ENCODE peak calls at places on chromosomes 11 and 22, in nine cellular contexts. One of them, this sample, is unnamed. For H3K4me1, the result is how much of the 10 kb centered on the place peaks cover.

GRCh38 chr22:36008565-36008964 is 20.1 kb downstream of the RBFOX2 start:
- ATAC-seq in DND-41: no peak
- ATAC-seq in heart right ventricle: no peak
- ATAC-seq in left lung: peak
- ATAC-seq in right lobe of liver: no peak
- ATAC-seq in naive thymus-derived CD4-positive, alpha-beta T cell: no peak
- ATAC-seq in heart left ventricle: no peak
- ATAC-seq in upper lobe of left lung: no peak
- ATAC-seq in A549: no peak
- ATAC-seq in this sample: no peak

GRCh38 chr22:39349967-39350802 is at the start of gene SYNGR1:
- ATAC-seq in DND-41: peak
- ATAC-seq in heart right ventricle: peak
- ATAC-seq in left lung: peak
- ATAC-seq in right lobe of liver: peak
- ATAC-seq in naive thymus-derived CD4-positive, alpha-beta T cell: no peak
- ATAC-seq in heart left ventricle: peak
- ATAC-seq in upper lobe of left lung: no peak
- ATAC-seq in A549: peak
- ATAC-seq in this sample: peak

GRCh38 chr11:118783724-118784495 is 7.1 kb downstream of the DDX6 start:
- ATAC-seq in DND-41: no peak
- ATAC-seq in heart right ventricle: peak
- ATAC-seq in left lung: no peak
- ATAC-seq in right lobe of liver: no peak
- ATAC-seq in naive thymus-derived CD4-positive, alpha-beta T cell: no peak
- ATAC-seq in heart left ventricle: peak
- ATAC-seq in upper lobe of left lung: no peak
- ATAC-seq in A549: no peak
- ATAC-seq in this sample: no peak

GRCh38 chr11:66958956-66959274 is 732 bp upstream of the PC start:
- ATAC-seq in DND-41: no peak
- ATAC-seq in heart right ventricle: no peak
- ATAC-seq in left lung: no peak
- ATAC-seq in right lobe of liver: no peak
- ATAC-seq in naive thymus-derived CD4-positive, alpha-beta T cell: no peak
- ATAC-seq in heart left ventricle: no peak
- ATAC-seq in upper lobe of left lung: no peak
- ATAC-seq in A549: no peak
- ATAC-seq in this sample: no peak

GRCh38 chr11:33539659-33540249 is 160.9 kb downstream of the C11orf91 start:
- ATAC-seq in DND-41: no peak
- ATAC-seq in heart right ventricle: peak
- ATAC-seq in left lung: no peak
- ATAC-seq in right lobe of liver: no peak
- ATAC-seq in naive thymus-derived CD4-positive, alpha-beta T cell: no peak
- ATAC-seq in heart left ventricle: peak
- ATAC-seq in upper lobe of left lung: no peak
- ATAC-seq in A549: no peak
- ATAC-seq in this sample: no peak

GRCh38 chr11:123822591-123822990 is 16.4 kb upstream of the OR6M1 start:
- ATAC-seq in DND-41: peak
- ATAC-seq in heart right ventricle: no peak
- ATAC-seq in left lung: peak
- ATAC-seq in right lobe of liver: peak
- ATAC-seq in naive thymus-derived CD4-positive, alpha-beta T cell: no peak
- ATAC-seq in heart left ventricle: no peak
- ATAC-seq in upper lobe of left lung: no peak
- ATAC-seq in A549: no peak
- ATAC-seq in this sample: no peak

GRCh38 chr11:134266440-134266839 is 9.7 kb upstream of the GLB1L3 start:
- ATAC-seq in DND-41: no peak
- ATAC-seq in heart right ventricle: no peak
- ATAC-seq in left lung: peak
- ATAC-seq in right lobe of liver: no peak
- ATAC-seq in naive thymus-derived CD4-positive, alpha-beta T cell: no peak
- ATAC-seq in heart left ventricle: no peak
- ATAC-seq in upper lobe of left lung: peak
- ATAC-seq in A549: no peak
- ATAC-seq in this sample: no peak

GRCh38 chr11:107859459-107860239 is 1.1 kb upstream of the SLC35F2 start:
- ATAC-seq in DND-41: no peak
- ATAC-seq in heart right ventricle: peak
- ATAC-seq in left lung: peak
- ATAC-seq in right lobe of liver: peak
- ATAC-seq in naive thymus-derived CD4-positive, alpha-beta T cell: no peak
- ATAC-seq in heart left ventricle: peak
- ATAC-seq in upper lobe of left lung: no peak
- ATAC-seq in A549: peak
- ATAC-seq in this sample: no peak

GRCh38 chr11:129282634-129283033 is 90.5 kb upstream of the ARHGAP32 start:
- ATAC-seq in DND-41: no peak
- ATAC-seq in heart right ventricle: no peak
- ATAC-seq in left lung: no peak
- ATAC-seq in right lobe of liver: no peak
- ATAC-seq in naive thymus-derived CD4-positive, alpha-beta T cell: no peak
- ATAC-seq in heart left ventricle: no peak
- ATAC-seq in upper lobe of left lung: no peak
- ATAC-seq in A549: no peak
- ATAC-seq in this sample: no peak

GRCh38 chr22:42945736-42946135 is 69.2 kb downstream of the PACSIN2 start:
- ATAC-seq in DND-41: no peak
- ATAC-seq in heart right ventricle: no peak
- ATAC-seq in left lung: peak
- ATAC-seq in right lobe of liver: no peak
- ATAC-seq in naive thymus-derived CD4-positive, alpha-beta T cell: no peak
- ATAC-seq in heart left ventricle: no peak
- ATAC-seq in upper lobe of left lung: peak
- ATAC-seq in A549: no peak
- ATAC-seq in this sample: no peak

GRCh38 chr22:21714059-21714770 is 21.4 kb downstream of the YPEL1 start:
- ATAC-seq in DND-41: no peak
- ATAC-seq in heart right ventricle: peak
- ATAC-seq in left lung: no peak
- ATAC-seq in right lobe of liver: no peak
- ATAC-seq in naive thymus-derived CD4-positive, alpha-beta T cell: no peak
- ATAC-seq in heart left ventricle: no peak
- ATAC-seq in upper lobe of left lung: peak
- ATAC-seq in A549: no peak
- ATAC-seq in this sample: no peak

GRCh38 chr11:126048198-126048597 is 14.5 kb downstream of the CDON start:
- ATAC-seq in DND-41: no peak
- ATAC-seq in heart right ventricle: peak
- ATAC-seq in left lung: no peak
- ATAC-seq in right lobe of liver: no peak
- ATAC-seq in naive thymus-derived CD4-positive, alpha-beta T cell: no peak
- ATAC-seq in heart left ventricle: peak
- ATAC-seq in upper lobe of left lung: no peak
- ATAC-seq in A549: no peak
- ATAC-seq in this sample: no peak

GRCh38 chr11:2173761-2174160 is 2.1 kb upstream of the TH start:
- ATAC-seq in DND-41: no peak
- ATAC-seq in heart right ventricle: no peak
- ATAC-seq in left lung: no peak
- ATAC-seq in right lobe of liver: no peak
- ATAC-seq in naive thymus-derived CD4-positive, alpha-beta T cell: no peak
- ATAC-seq in heart left ventricle: no peak
- ATAC-seq in upper lobe of left lung: no peak
- ATAC-seq in A549: no peak
- ATAC-seq in this sample: no peak

GRCh38 chr11:2172676-2173075 is 1.1 kb upstream of the TH start:
- ATAC-seq in DND-41: no peak
- ATAC-seq in heart right ventricle: no peak
- ATAC-seq in left lung: no peak
- ATAC-seq in right lobe of liver: no peak
- ATAC-seq in naive thymus-derived CD4-positive, alpha-beta T cell: no peak
- ATAC-seq in heart left ventricle: no peak
- ATAC-seq in upper lobe of left lung: no peak
- ATAC-seq in A549: no peak
- ATAC-seq in this sample: no peak

GRCh38 chr11:2171531-2171930 is at the start of gene TH:
- ATAC-seq in DND-41: no peak
- ATAC-seq in heart right ventricle: no peak
- ATAC-seq in left lung: no peak
- ATAC-seq in right lobe of liver: no peak
- ATAC-seq in naive thymus-derived CD4-positive, alpha-beta T cell: peak
- ATAC-seq in heart left ventricle: no peak
- ATAC-seq in upper lobe of left lung: no peak
- ATAC-seq in A549: no peak
- ATAC-seq in this sample: no peak

GRCh38 chr11:2174361-2174760 is 2.7 kb upstream of the TH start:
- ATAC-seq in DND-41: no peak
- ATAC-seq in heart right ventricle: no peak
- ATAC-seq in left lung: no peak
- ATAC-seq in right lobe of liver: no peak
- ATAC-seq in naive thymus-derived CD4-positive, alpha-beta T cell: no peak
- ATAC-seq in heart left ventricle: no peak
- ATAC-seq in upper lobe of left lung: no peak
- ATAC-seq in A549: no peak
- ATAC-seq in this sample: no peak

DNA sequence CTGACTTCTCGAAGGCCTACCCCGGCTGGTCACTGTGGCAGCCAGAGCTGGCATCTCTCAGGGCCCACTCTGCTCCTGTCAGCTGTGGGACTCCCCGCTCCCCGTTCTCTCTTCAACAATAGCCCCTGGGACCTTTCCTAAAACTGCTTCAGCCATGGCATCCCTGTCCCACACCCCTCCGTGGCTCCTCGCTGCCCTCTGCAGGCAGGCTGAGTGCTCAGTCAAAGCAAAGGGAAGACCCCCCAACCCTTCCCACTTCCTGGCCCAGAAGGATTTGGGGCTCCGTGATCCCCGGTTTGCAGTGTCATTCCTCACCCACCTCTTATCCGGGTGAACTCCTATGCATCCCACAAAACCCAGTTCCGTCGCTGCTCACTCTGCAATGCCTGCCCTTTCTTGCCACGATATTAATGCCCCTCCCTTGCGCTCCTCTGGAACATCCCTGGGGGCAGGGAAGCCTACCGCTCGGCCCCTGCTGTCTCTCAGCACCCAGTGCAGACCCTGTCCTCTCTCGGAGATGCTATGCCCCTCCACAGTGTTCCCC is 1.6 kb upstream of the TH start:
- ATAC-seq in DND-41: peak
- ATAC-seq in heart right ventricle: no peak
- ATAC-seq in left lung: no peak
- ATAC-seq in right lobe of liver: no peak
- ATAC-seq in naive thymus-derived CD4-positive, alpha-beta T cell: no peak
- ATAC-seq in heart left ventricle: no peak
- ATAC-seq in upper lobe of left lung: no peak
- ATAC-seq in A549: peak
- ATAC-seq in this sample: no peak
- H3K4me1 ChIP-seq in DND-41: under half
- H3K4me1 ChIP-seq in heart right ventricle: under half
- H3K4me1 ChIP-seq in left lung: under half
- H3K4me1 ChIP-seq in right lobe of liver: under half
- H3K4me1 ChIP-seq in naive thymus-derived CD4-positive, alpha-beta T cell: under half
- H3K4me1 ChIP-seq in heart left ventricle: under half
- H3K4me1 ChIP-seq in upper lobe of left lung: under half
- H3K4me1 ChIP-seq in A549: under half
- H3K4me1 ChIP-seq in this sample: under half

GRCh38 chr11:111230122-111230465 is 15.4 kb upstream of the POU2AF2 start:
- ATAC-seq in DND-41: peak
- ATAC-seq in heart right ventricle: peak
- ATAC-seq in left lung: peak
- ATAC-seq in right lobe of liver: peak
- ATAC-seq in naive thymus-derived CD4-positive, alpha-beta T cell: peak
- ATAC-seq in heart left ventricle: peak
- ATAC-seq in upper lobe of left lung: peak
- ATAC-seq in A549: peak
- ATAC-seq in this sample: peak
- H3K4me3 ChIP-seq in DND-41: no peak
- H3K4me3 ChIP-seq in heart right ventricle: peak
- H3K4me3 ChIP-seq in left lung: no peak
- H3K4me3 ChIP-seq in right lobe of liver: no peak
- H3K4me3 ChIP-seq in naive thymus-derived CD4-positive, alpha-beta T cell: peak
- H3K4me3 ChIP-seq in heart left ventricle: peak
- H3K4me3 ChIP-seq in upper lobe of left lung: no peak
- H3K4me3 ChIP-seq in A549: no peak
- H3K4me3 ChIP-seq in this sample: no peak

GRCh38 chr11:70338594-70338993 is 59.7 kb upstream of the CTTN start:
- ATAC-seq in DND-41: no peak
- ATAC-seq in heart right ventricle: no peak
- ATAC-seq in left lung: no peak
- ATAC-seq in right lobe of liver: no peak
- ATAC-seq in naive thymus-derived CD4-positive, alpha-beta T cell: no peak
- ATAC-seq in heart left ventricle: peak
- ATAC-seq in upper lobe of left lung: no peak
- ATAC-seq in A549: no peak
- ATAC-seq in this sample: no peak

GRCh38 chr11:70341881-70342429 is 56.4 kb upstream of the CTTN start:
- ATAC-seq in DND-41: no peak
- ATAC-seq in heart right ventricle: no peak
- ATAC-seq in left lung: no peak
- ATAC-seq in right lobe of liver: no peak
- ATAC-seq in naive thymus-derived CD4-positive, alpha-beta T cell: no peak
- ATAC-seq in heart left ventricle: no peak
- ATAC-seq in upper lobe of left lung: no peak
- ATAC-seq in A549: peak
- ATAC-seq in this sample: no peak

GRCh38 chr11:70343631-70344030 is 54.7 kb upstream of the CTTN start:
- ATAC-seq in DND-41: no peak
- ATAC-seq in heart right ventricle: peak
- ATAC-seq in left lung: no peak
- ATAC-seq in right lobe of liver: no peak
- ATAC-seq in naive thymus-derived CD4-positive, alpha-beta T cell: no peak
- ATAC-seq in heart left ventricle: no peak
- ATAC-seq in upper lobe of left lung: no peak
- ATAC-seq in A549: no peak
- ATAC-seq in this sample: no peak

GRCh38 chr11:70335511-70335910 is 62.8 kb upstream of the CTTN start:
- ATAC-seq in DND-41: no peak
- ATAC-seq in heart right ventricle: no peak
- ATAC-seq in left lung: no peak
- ATAC-seq in right lobe of liver: no peak
- ATAC-seq in naive thymus-derived CD4-positive, alpha-beta T cell: no peak
- ATAC-seq in heart left ventricle: no peak
- ATAC-seq in upper lobe of left lung: no peak
- ATAC-seq in A549: no peak
- ATAC-seq in this sample: no peak

GRCh38 chr11:70339066-70339465 is 59.3 kb upstream of the CTTN start:
- ATAC-seq in DND-41: no peak
- ATAC-seq in heart right ventricle: no peak
- ATAC-seq in left lung: no peak
- ATAC-seq in right lobe of liver: no peak
- ATAC-seq in naive thymus-derived CD4-positive, alpha-beta T cell: no peak
- ATAC-seq in heart left ventricle: no peak
- ATAC-seq in upper lobe of left lung: no peak
- ATAC-seq in A549: no peak
- ATAC-seq in this sample: no peak
- H3K4me1 ChIP-seq in DND-41: under half
- H3K4me1 ChIP-seq in heart right ventricle: under half
- H3K4me1 ChIP-seq in left lung: under half
- H3K4me1 ChIP-seq in right lobe of liver: under half
- H3K4me1 ChIP-seq in naive thymus-derived CD4-positive, alpha-beta T cell: under half
- H3K4me1 ChIP-seq in heart left ventricle: under half
- H3K4me1 ChIP-seq in upper lobe of left lung: under half
- H3K4me1 ChIP-seq in A549: under half
- H3K4me1 ChIP-seq in this sample: under half

DNA sequence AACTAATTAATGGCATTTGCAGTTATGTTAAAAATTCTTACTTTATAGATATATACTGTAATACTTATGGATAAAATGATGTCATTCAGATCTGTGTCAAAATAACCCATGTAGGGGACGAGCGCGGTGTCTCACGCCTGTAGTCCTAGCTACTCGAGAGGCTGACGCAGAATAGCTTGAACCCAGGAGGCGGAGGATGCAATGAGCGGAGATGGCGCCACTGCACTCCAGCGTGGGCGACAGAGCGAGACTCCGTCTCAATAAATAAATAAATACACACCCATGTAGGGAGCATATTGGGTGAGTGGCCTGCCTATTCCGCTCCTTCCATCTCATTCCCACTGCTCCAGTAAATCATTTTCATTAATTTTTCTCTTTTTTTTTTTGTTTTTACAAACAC is 7.1 kb downstream of the SNU13 start:
- ATAC-seq in DND-41: no peak
- ATAC-seq in heart right ventricle: peak
- ATAC-seq in left lung: peak
- ATAC-seq in right lobe of liver: peak
- ATAC-seq in naive thymus-derived CD4-positive, alpha-beta T cell: peak
- ATAC-seq in heart left ventricle: peak
- ATAC-seq in upper lobe of left lung: no peak
- ATAC-seq in A549: no peak
- ATAC-seq in this sample: no peak
- H3K4me3 ChIP-seq in DND-41: peak
- H3K4me3 ChIP-seq in heart right ventricle: peak
- H3K4me3 ChIP-seq in left lung: peak
- H3K4me3 ChIP-seq in right lobe of liver: peak
- H3K4me3 ChIP-seq in naive thymus-derived CD4-positive, alpha-beta T cell: peak
- H3K4me3 ChIP-seq in heart left ventricle: peak
- H3K4me3 ChIP-seq in upper lobe of left lung: peak
- H3K4me3 ChIP-seq in A549: no peak
- H3K4me3 ChIP-seq in this sample: peak